ENCODE peak calls at places on chromosomes 5 and 9, in five cellular contexts. R is T47D; Q is head of caudate nucleus; N is NCI-H1092; M is CD4-positive, alpha-beta T cell. V is an unnamed sample.

GRCh38 chr5:77379558-77380061 is 112.5 kb downstream of the WDR41 start:
- DNase-seq in R (peak; percentile 22), Q (no peak), N (no peak), M (peak; percentile 29), V (no peak)

GRCh38 chr5:149002761-149003689 is 59.8 kb downstream of the SH3TC2 start:
- DNase-seq in R (peak; percentile 20), Q (no peak), N (no peak), M (no peak), V (no peak)

GRCh38 chr5:5741418-5741817 is 318.9 kb downstream of the ICE1 start:
- DNase-seq in R (no peak), Q (no peak), N (no peak), M (no peak), V (no peak)

GRCh38 chr5:87541033-87541432 is 128.3 kb upstream of the CCNH start:
- DNase-seq in R (peak; percentile 65), Q (peak; percentile 78), N (peak; percentile 4), M (no peak), V (no peak)

GRCh38 chr5:154049685-154050084 is 10.9 kb downstream of the MFAP3 start:
- DNase-seq in R (no peak), Q (no peak), N (no peak), M (no peak), V (no peak)

GRCh38 chr5:1048861-1049838 is 40.5 kb downstream of the NKD2 start:
- DNase-seq in R (no peak), Q (no peak), N (no peak), M (no peak), V (no peak)

GRCh38 chr5:146620663-146621051 is 104.7 kb upstream of the GPR151 start:
- DNase-seq in R (no peak), Q (no peak), N (peak; percentile 89), M (no peak), V (no peak)

GRCh38 chr5:145681686-145682085 is 153.5 kb downstream of the PRELID2 start:
- DNase-seq in R (peak; percentile 91), Q (peak; percentile 22), N (peak; percentile 43), M (no peak), V (peak; percentile 50)

GRCh38 chr5:32794086-32794485 is 83.0 kb downstream of the NPR3 start:
- DNase-seq in R (peak; percentile 55), Q (no peak), N (no peak), M (no peak), V (peak; percentile 5)

GRCh38 chr9:6827370-6827949 is 69.7 kb downstream of the KDM4C start:
- DNase-seq in R (peak; percentile 56), Q (no peak), N (peak; percentile 60), M (no peak), V (peak; percentile 40)

GRCh38 chr5:135329101-135329912 is 69.7 kb downstream of the MACROH2A1 start:
- DNase-seq in R (no peak), Q (no peak), N (no peak), M (no peak), V (no peak)

GRCh38 chr5:145791866-145792265 is 43.3 kb downstream of the PRELID2 start:
- DNase-seq in R (no peak), Q (no peak), N (no peak), M (no peak), V (no peak)

GRCh38 chr9:97307091-97307490 is 368 bp upstream of the CCDC180 start:
- DNase-seq in R (peak; percentile 87), Q (peak; percentile 50), N (no peak), M (no peak), V (no peak)

GRCh38 chr5:25458628-25459027 is 813.9 kb upstream of the CDH10 start:
- DNase-seq in R (no peak), Q (no peak), N (no peak), M (no peak), V (no peak)

GRCh38 chr9:137156567-137157375 is 13.1 kb downstream of the LRRC26 start:
- DNase-seq in R (peak; percentile 82), Q (peak; percentile 54), N (no peak), M (peak; percentile 43), V (no peak)

GRCh38 chr5:37812365-37812764 is 27.5 kb downstream of the GDNF start:
- DNase-seq in R (peak; percentile 22), Q (no peak), N (no peak), M (no peak), V (no peak)

GRCh38 chr9:77735515-77735914 is 87.4 kb upstream of the GNA14 start:
- DNase-seq in R (peak; percentile 34), Q (no peak), N (no peak), M (no peak), V (no peak)

GRCh38 chr9:112810696-112811490 is 60.3 kb downstream of the SNX30 start:
- DNase-seq in R (no peak), Q (no peak), N (no peak), M (no peak), V (no peak)

GRCh38 chr5:56480305-56481146 is 247.4 kb upstream of the ANKRD55 start:
- DNase-seq in R (peak; percentile 51), Q (peak; percentile 61), N (no peak), M (peak; percentile 36), V (peak; percentile 35)

GRCh38 chr9:133711428-133712220 is 26.5 kb downstream of the SARDH start:
- DNase-seq in R (no peak), Q (no peak), N (no peak), M (no peak), V (no peak)

GRCh38 chr5:141734501-141735231 is 52.6 kb upstream of the ARAP3 start:
- DNase-seq in R (peak; percentile 92), Q (no peak), N (no peak), M (peak; percentile 9), V (peak; percentile 58)